ENCODE peak calls at places on chromosome 12, in eight cellular contexts. A is cardiac muscle cell, Y is MCF 10A, Z is body of pancreas, X is NCI-H1436, N is AG08396, B is GM10248, U is psoas muscle. I is an unnamed sample.

GRCh38 chr12:28759334-28759733 is 389.7 kb upstream of the FAR2 start:
- DNase-seq in A (peak), Y (peak), Z (no peak), X (no peak), N (peak), B (no peak), U (no peak), I (no peak)

GRCh38 chr12:42669471-42669997 is 80.0 kb upstream of the PRICKLE1 start:
- DNase-seq in A (peak), Y (no peak), Z (no peak), X (no peak), N (no peak), B (no peak), U (no peak), I (no peak)

GRCh38 chr12:44875954-44876553 is at the start of gene NELL2:
- DNase-seq in A (peak), Y (peak), Z (peak), X (peak), N (peak), B (peak), U (peak), I (peak)

GRCh38 chr12:132279184-132279889 is 50.1 kb downstream of the GALNT9 start:
- DNase-seq in A (peak), Y (no peak), Z (peak), X (no peak), N (peak), B (no peak), U (no peak), I (no peak)

GRCh38 chr12:29750928-29751220 is 32.9 kb downstream of the TMTC1 start:
- DNase-seq in A (no peak), Y (no peak), Z (no peak), X (no peak), N (no peak), B (no peak), U (no peak), I (no peak)

GRCh38 chr12:101001669-101002068 is 207.1 kb downstream of the ANO4 start:
- DNase-seq in A (no peak), Y (peak), Z (no peak), X (no peak), N (no peak), B (peak), U (no peak), I (peak)

GRCh38 chr12:46855760-46856159 is 30.0 kb upstream of the SLC38A4 start:
- DNase-seq in A (no peak), Y (no peak), Z (no peak), X (no peak), N (no peak), B (no peak), U (no peak), I (no peak)

GRCh38 chr12:67943295-67943892 is 45.9 kb upstream of the IFNG-AS1 start:
- DNase-seq in A (peak), Y (peak), Z (peak), X (peak), N (peak), B (peak), U (no peak), I (peak)